ENCODE peak calls at places on chromosome 9, in seven cellular contexts. U is ovary, S is gastrocnemius medialis, Z is brain microvascular endothelial cell, H is mesenchymal stem cell, W is WERI-Rb-1, N is PC-9. L is an unnamed sample. For H3K36me3, the result is how much of the 10 kb centered on the place peaks cover.

GRCh38 chr9:81669011-81669739 is 20.2 kb downstream of the TLE1 start:
- DNase-seq in U (no peak), S (no peak), Z (no peak), H (peak), W (peak), N (no peak), L (peak)

GRCh38 chr9:32672478-32672877 is 37.0 kb upstream of the TAF1L start:
- DNase-seq in U (no peak), S (no peak), Z (peak), H (no peak), W (no peak), N (peak), L (peak)

GRCh38 chr9:105302728-105303127 is 58.3 kb downstream of the SLC44A1 start:
- DNase-seq in U (no peak), S (no peak), Z (no peak), H (no peak), W (no peak), N (no peak), L (no peak)

GRCh38 chr9:27365977-27366376 is 69.0 kb upstream of the EQTN start:
- DNase-seq in U (no peak), S (no peak), Z (peak), H (no peak), W (no peak), N (no peak), L (no peak)

GRCh38 chr9:71249729-71250317 is 128.4 kb upstream of the TRPM3 start:
- DNase-seq in U (no peak), S (no peak), Z (peak), H (peak), W (peak), N (peak), L (peak)

GRCh38 chr9:28696960-28697359 is 1123.7 kb upstream of the C9orf72 start:
- DNase-seq in U (no peak), S (no peak), Z (no peak), H (no peak), W (no peak), N (no peak), L (no peak)

GRCh38 chr9:126384926-126385325 is 58.3 kb downstream of the MVB12B start:
- DNase-seq in U (no peak), S (no peak), Z (no peak), H (no peak), W (no peak), N (no peak), L (no peak)

GRCh38 chr9:26296910-26297309 is 595.7 kb downstream of the CAAP1 start:
- DNase-seq in U (no peak), S (no peak), Z (peak), H (peak), W (no peak), N (no peak), L (no peak)

GRCh38 chr9:4327504-4328191 is 27.8 kb upstream of the GLIS3 start:
- DNase-seq in U (no peak), S (no peak), Z (no peak), H (peak), W (no peak), N (peak), L (peak)

GRCh38 chr9:137811283-137811870 is 66.2 kb upstream of the CACNA1B start:
- DNase-seq in U (no peak), S (no peak), Z (no peak), H (no peak), W (no peak), N (no peak), L (no peak)
- H3K36me3 ChIP-seq in U (under half), S (under half), Z (under half), H (half or more), W (half or more), N (under half), L (under half)

GRCh38 chr9:35370241-35370640 is 119.7 kb upstream of the RUSC2 start:
- DNase-seq in U (no peak), S (no peak), Z (no peak), H (no peak), W (no peak), N (no peak), L (no peak)

GRCh38 chr9:35374436-35374835 is 115.5 kb upstream of the RUSC2 start:
- DNase-seq in U (no peak), S (no peak), Z (no peak), H (no peak), W (no peak), N (no peak), L (no peak)

GRCh38 chr9:35380619-35381018 is 109.3 kb upstream of the RUSC2 start:
- DNase-seq in U (no peak), S (no peak), Z (no peak), H (no peak), W (no peak), N (no peak), L (no peak)

GRCh38 chr9:35380016-35380415 is 109.9 kb upstream of the RUSC2 start:
- DNase-seq in U (no peak), S (no peak), Z (no peak), H (no peak), W (no peak), N (no peak), L (no peak)

GRCh38 chr9:35374910-35375309 is 115.0 kb upstream of the RUSC2 start:
- DNase-seq in U (no peak), S (peak), Z (no peak), H (no peak), W (no peak), N (no peak), L (no peak)
- H3K36me3 ChIP-seq in U (under half), S (under half), Z (under half), H (half or more), W (under half), N (under half), L (under half)

GRCh38 chr9:133715866-133716563 is 22.1 kb downstream of the SARDH start:
- DNase-seq in U (peak), S (no peak), Z (peak), H (peak), W (peak), N (no peak), L (peak)

GRCh38 chr9:133713960-133714495 is 24.1 kb downstream of the SARDH start:
- DNase-seq in U (peak), S (no peak), Z (no peak), H (no peak), W (no peak), N (no peak), L (no peak)

GRCh38 chr9:133715295-133715865 is 22.8 kb downstream of the SARDH start:
- DNase-seq in U (peak), S (no peak), Z (peak), H (peak), W (no peak), N (no peak), L (peak)

GRCh38 chr9:133713211-133713959 is 24.8 kb downstream of the SARDH start:
- DNase-seq in U (peak), S (no peak), Z (no peak), H (no peak), W (peak), N (no peak), L (no peak)

GRCh38 chr9:133714606-133715294 is 23.4 kb downstream of the SARDH start:
- DNase-seq in U (peak), S (no peak), Z (peak), H (peak), W (no peak), N (no peak), L (peak)
- H3K36me3 ChIP-seq in U (under half), S (under half), Z (under half), H (under half), W (under half), N (under half), L (under half)

GRCh38 chr9:136442330-136442729 is 2.7 kb upstream of the INPP5E start:
- DNase-seq in U (no peak), S (no peak), Z (no peak), H (no peak), W (no peak), N (no peak), L (no peak)
- H3K36me3 ChIP-seq in U (under half), S (half or more), Z (half or more), H (half or more), W (half or more), N (under half), L (half or more)

GRCh38 chr9:36959681-36960574 is 74.1 kb downstream of the PAX5 start:
- DNase-seq in U (no peak), S (no peak), Z (no peak), H (no peak), W (no peak), N (no peak), L (no peak)
- H3K36me3 ChIP-seq in U (under half), S (under half), Z (under half), H (under half), W (under half), N (under half), L (under half)

GRCh38 chr9:22056402-22056801 is 47.3 kb upstream of the CDKN2B start:
- DNase-seq in U (no peak), S (no peak), Z (no peak), H (no peak), W (no peak), N (no peak), L (no peak)
- H3K36me3 ChIP-seq in U (under half), S (under half), Z (under half), H (under half), W (under half), N (under half), L (under half)

DNA sequence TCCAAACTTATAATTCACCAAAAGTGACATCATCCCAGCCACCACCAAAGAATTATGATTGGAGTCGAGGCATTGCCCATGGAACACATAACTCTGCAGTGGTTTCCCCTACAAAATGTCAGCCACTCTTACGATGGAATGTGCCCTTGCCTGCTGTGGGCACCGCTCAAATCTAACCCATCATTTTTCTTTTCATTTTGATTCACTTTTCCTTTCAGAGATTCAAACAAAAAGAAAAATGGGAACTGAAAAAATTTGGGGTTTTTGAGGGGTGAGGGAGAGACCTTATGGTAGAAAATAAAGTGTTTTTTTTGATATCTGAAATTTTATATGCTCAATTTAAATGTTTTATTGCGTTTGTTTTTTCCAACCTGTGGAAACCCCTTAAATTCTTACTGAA is 28.1 kb downstream of the SMARCA2 start:
- DNase-seq in U (no peak), S (no peak), Z (no peak), H (no peak), W (no peak), N (no peak), L (no peak)
- H3K36me3 ChIP-seq in U (under half), S (under half), Z (under half), H (half or more), W (under half), N (under half), L (under half)

DNA sequence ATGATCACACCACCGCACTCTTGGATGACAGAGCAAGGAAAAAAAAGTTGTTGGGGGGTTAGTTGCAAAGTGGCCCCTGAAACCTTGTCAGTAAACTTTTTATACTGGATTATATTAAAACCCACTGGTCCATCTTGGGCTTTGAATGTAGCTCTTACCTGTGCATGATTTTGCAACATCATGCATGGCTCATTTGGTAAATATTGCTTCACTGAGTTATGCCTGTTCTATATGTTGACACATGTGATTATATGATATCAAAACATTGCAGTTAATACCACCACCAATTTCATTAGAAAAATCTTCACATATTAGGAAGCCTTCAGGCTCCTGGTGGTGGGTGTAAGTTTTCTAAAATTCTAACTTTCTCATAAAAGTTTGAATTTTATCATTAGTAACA is 41.9 kb downstream of the DYNC2I2 start:
- DNase-seq in U (no peak), S (no peak), Z (no peak), H (no peak), W (no peak), N (no peak), L (no peak)
- H3K36me3 ChIP-seq in U (under half), S (half or more), Z (half or more), H (half or more), W (half or more), N (under half), L (half or more)

DNA sequence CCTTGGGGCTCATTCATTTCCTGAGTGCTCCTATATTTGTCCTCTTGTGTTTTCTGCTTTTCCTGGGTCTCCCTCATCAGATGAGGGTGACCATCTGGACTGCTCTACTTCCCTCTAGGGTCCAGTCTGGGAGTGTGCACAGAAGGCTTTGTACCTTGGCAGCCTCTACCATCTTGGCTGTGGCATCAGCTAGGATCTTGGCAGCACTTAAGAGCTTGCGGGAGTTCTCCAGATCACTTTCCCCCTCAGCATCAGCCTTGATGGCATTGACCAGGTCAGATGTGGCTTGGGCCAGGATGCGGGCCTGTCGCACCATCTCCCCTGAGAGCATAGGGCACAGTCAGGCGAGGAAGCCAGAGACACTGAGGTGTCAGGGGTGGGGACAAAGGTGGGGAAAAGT is 15.8 kb downstream of the TLN1 start:
- DNase-seq in U (no peak), S (no peak), Z (no peak), H (no peak), W (no peak), N (no peak), L (no peak)
- H3K36me3 ChIP-seq in U (under half), S (half or more), Z (half or more), H (half or more), W (half or more), N (under half), L (half or more)

GRCh38 chr9:35401011-35401410 is 88.9 kb upstream of the RUSC2 start:
- DNase-seq in U (no peak), S (no peak), Z (no peak), H (no peak), W (no peak), N (no peak), L (no peak)

GRCh38 chr9:35397216-35397698 is 92.7 kb upstream of the RUSC2 start:
- DNase-seq in U (no peak), S (no peak), Z (no peak), H (no peak), W (no peak), N (no peak), L (no peak)

GRCh38 chr9:35396560-35397215 is 93.2 kb upstream of the RUSC2 start:
- DNase-seq in U (no peak), S (no peak), Z (no peak), H (no peak), W (no peak), N (no peak), L (no peak)

GRCh38 chr9:35397923-35398322 is 92.0 kb upstream of the RUSC2 start:
- DNase-seq in U (no peak), S (no peak), Z (no peak), H (no peak), W (no peak), N (no peak), L (no peak)

GRCh38 chr9:35398651-35399335 is 91.1 kb upstream of the RUSC2 start:
- DNase-seq in U (no peak), S (no peak), Z (no peak), H (no peak), W (no peak), N (no peak), L (no peak)
- H3K36me3 ChIP-seq in U (under half), S (half or more), Z (under half), H (half or more), W (under half), N (under half), L (under half)